ENCODE peak calls at places on chromosomes 12 and 14, in seven cellular contexts. One of them, this sample, is unnamed. For H3K27me3, the result is how much of the 10 kb centered on the place peaks cover.

GRCh38 chr12:112964067-112964670 is 14.2 kb upstream of the OAS2 start:
- DNase-seq in HepG2: no peak
- DNase-seq in dorsolateral prefrontal cortex: no peak
- DNase-seq in gastrocnemius medialis: no peak
- DNase-seq in IMR-90: no peak
- DNase-seq in tibial artery: no peak
- DNase-seq in neural progenitor cell: no peak
- DNase-seq in this sample: no peak

GRCh38 chr14:94560782-94561655 is at the start of gene SERPINA4:
- DNase-seq in dorsolateral prefrontal cortex: no peak
- DNase-seq in gastrocnemius medialis: no peak
- DNase-seq in neural progenitor cell: no peak
- DNase-seq in IMR-90: no peak
- DNase-seq in tibial artery: peak
- DNase-seq in HepG2: peak
- DNase-seq in this sample: no peak

GRCh38 chr14:69842671-69843407 is 36.4 kb upstream of the SMOC1 start:
- DNase-seq in neural progenitor cell: peak
- DNase-seq in tibial artery: no peak
- DNase-seq in IMR-90: no peak
- DNase-seq in gastrocnemius medialis: no peak
- DNase-seq in dorsolateral prefrontal cortex: no peak
- DNase-seq in HepG2: no peak
- DNase-seq in this sample: no peak

GRCh38 chr12:104080764-104081163 is 16.4 kb downstream of the HCFC2 start:
- DNase-seq in HepG2: no peak
- DNase-seq in IMR-90: no peak
- DNase-seq in neural progenitor cell: no peak
- DNase-seq in gastrocnemius medialis: no peak
- DNase-seq in dorsolateral prefrontal cortex: no peak
- DNase-seq in tibial artery: no peak
- DNase-seq in this sample: no peak

GRCh38 chr14:24249230-24250021 is 7.0 kb upstream of the TINF2 start:
- DNase-seq in gastrocnemius medialis: no peak
- DNase-seq in neural progenitor cell: no peak
- DNase-seq in tibial artery: peak
- DNase-seq in dorsolateral prefrontal cortex: no peak
- DNase-seq in IMR-90: no peak
- DNase-seq in HepG2: no peak
- DNase-seq in this sample: no peak

GRCh38 chr14:94423465-94424056 is 29.0 kb downstream of the SERPINA11 start:
- DNase-seq in dorsolateral prefrontal cortex: peak
- DNase-seq in gastrocnemius medialis: peak
- DNase-seq in IMR-90: peak
- DNase-seq in HepG2: peak
- DNase-seq in tibial artery: peak
- DNase-seq in neural progenitor cell: peak
- DNase-seq in this sample: no peak

GRCh38 chr12:12353276-12353675 is 3.2 kb upstream of the MANSC1 start:
- DNase-seq in dorsolateral prefrontal cortex: no peak
- DNase-seq in HepG2: no peak
- DNase-seq in gastrocnemius medialis: no peak
- DNase-seq in tibial artery: no peak
- DNase-seq in neural progenitor cell: no peak
- DNase-seq in IMR-90: no peak
- DNase-seq in this sample: no peak

GRCh38 chr14:93116676-93117200 is 1.0 kb upstream of the ITPK1 start:
- DNase-seq in neural progenitor cell: no peak
- DNase-seq in gastrocnemius medialis: no peak
- DNase-seq in dorsolateral prefrontal cortex: no peak
- DNase-seq in IMR-90: no peak
- DNase-seq in HepG2: no peak
- DNase-seq in tibial artery: no peak
- DNase-seq in this sample: no peak

GRCh38 chr12:7069386-7069785 is 8.9 kb downstream of the C1S start:
- DNase-seq in dorsolateral prefrontal cortex: no peak
- DNase-seq in IMR-90: no peak
- DNase-seq in neural progenitor cell: no peak
- DNase-seq in HepG2: no peak
- DNase-seq in gastrocnemius medialis: no peak
- DNase-seq in tibial artery: no peak
- DNase-seq in this sample: no peak

GRCh38 chr12:50625029-50625875 is 120.5 kb downstream of the DIP2B start:
- DNase-seq in neural progenitor cell: no peak
- DNase-seq in dorsolateral prefrontal cortex: no peak
- DNase-seq in gastrocnemius medialis: no peak
- DNase-seq in HepG2: no peak
- DNase-seq in IMR-90: no peak
- DNase-seq in tibial artery: no peak
- DNase-seq in this sample: no peak

GRCh38 chr14:77709412-77709811 is 1.5 kb downstream of the SLIRP start:
- DNase-seq in dorsolateral prefrontal cortex: no peak
- DNase-seq in tibial artery: no peak
- DNase-seq in neural progenitor cell: no peak
- DNase-seq in IMR-90: no peak
- DNase-seq in gastrocnemius medialis: no peak
- DNase-seq in HepG2: peak
- DNase-seq in this sample: no peak
- H3K4me3 ChIP-seq in dorsolateral prefrontal cortex: peak
- H3K4me3 ChIP-seq in tibial artery: no peak
- H3K4me3 ChIP-seq in neural progenitor cell: peak
- H3K4me3 ChIP-seq in IMR-90: no peak
- H3K4me3 ChIP-seq in gastrocnemius medialis: no peak
- H3K4me3 ChIP-seq in HepG2: peak
- H3K4me3 ChIP-seq in this sample: no peak

GRCh38 chr14:33342299-33342974 is 403.8 kb downstream of the NPAS3 start:
- DNase-seq in neural progenitor cell: no peak
- DNase-seq in HepG2: no peak
- DNase-seq in gastrocnemius medialis: no peak
- DNase-seq in tibial artery: no peak
- DNase-seq in dorsolateral prefrontal cortex: no peak
- DNase-seq in IMR-90: no peak
- DNase-seq in this sample: no peak
- TF ChIP-seq CTCF in neural progenitor cell: no peak
- TF ChIP-seq CTCF in HepG2: no peak
- TF ChIP-seq CTCF in gastrocnemius medialis: no peak
- TF ChIP-seq CTCF in tibial artery: no peak
- TF ChIP-seq CTCF in dorsolateral prefrontal cortex: no peak
- TF ChIP-seq CTCF in IMR-90: no peak
- TF ChIP-seq CTCF in this sample: no peak

GRCh38 chr12:53987748-53988147 is 2.8 kb downstream of the HOXC10 start:
- DNase-seq in IMR-90: no peak
- DNase-seq in dorsolateral prefrontal cortex: no peak
- DNase-seq in tibial artery: no peak
- DNase-seq in HepG2: no peak
- DNase-seq in gastrocnemius medialis: no peak
- DNase-seq in neural progenitor cell: no peak
- DNase-seq in this sample: no peak

GRCh38 chr12:53988519-53989226 is 3.7 kb downstream of the HOXC10 start:
- DNase-seq in tibial artery: no peak
- DNase-seq in HepG2: no peak
- DNase-seq in gastrocnemius medialis: no peak
- DNase-seq in dorsolateral prefrontal cortex: no peak
- DNase-seq in IMR-90: no peak
- DNase-seq in neural progenitor cell: no peak
- DNase-seq in this sample: no peak

GRCh38 chr12:53990311-53991076 is 5.5 kb downstream of the HOXC10 start:
- DNase-seq in gastrocnemius medialis: no peak
- DNase-seq in IMR-90: no peak
- DNase-seq in HepG2: no peak
- DNase-seq in tibial artery: no peak
- DNase-seq in dorsolateral prefrontal cortex: no peak
- DNase-seq in neural progenitor cell: no peak
- DNase-seq in this sample: no peak

GRCh38 chr12:53991077-53991460 is 6.1 kb downstream of the HOXC10 start:
- DNase-seq in tibial artery: peak
- DNase-seq in HepG2: no peak
- DNase-seq in IMR-90: no peak
- DNase-seq in gastrocnemius medialis: peak
- DNase-seq in dorsolateral prefrontal cortex: no peak
- DNase-seq in neural progenitor cell: no peak
- DNase-seq in this sample: no peak

GRCh38 chr12:53989227-53990113 is 4.5 kb downstream of the HOXC10 start:
- DNase-seq in tibial artery: no peak
- DNase-seq in IMR-90: peak
- DNase-seq in gastrocnemius medialis: no peak
- DNase-seq in dorsolateral prefrontal cortex: no peak
- DNase-seq in neural progenitor cell: peak
- DNase-seq in HepG2: peak
- DNase-seq in this sample: no peak
- H3K27me3 ChIP-seq in tibial artery: under half
- H3K27me3 ChIP-seq in IMR-90: half or more
- H3K27me3 ChIP-seq in gastrocnemius medialis: under half
- H3K27me3 ChIP-seq in dorsolateral prefrontal cortex: half or more
- H3K27me3 ChIP-seq in neural progenitor cell: half or more
- H3K27me3 ChIP-seq in HepG2: under half
- H3K27me3 ChIP-seq in this sample: under half

DNA sequence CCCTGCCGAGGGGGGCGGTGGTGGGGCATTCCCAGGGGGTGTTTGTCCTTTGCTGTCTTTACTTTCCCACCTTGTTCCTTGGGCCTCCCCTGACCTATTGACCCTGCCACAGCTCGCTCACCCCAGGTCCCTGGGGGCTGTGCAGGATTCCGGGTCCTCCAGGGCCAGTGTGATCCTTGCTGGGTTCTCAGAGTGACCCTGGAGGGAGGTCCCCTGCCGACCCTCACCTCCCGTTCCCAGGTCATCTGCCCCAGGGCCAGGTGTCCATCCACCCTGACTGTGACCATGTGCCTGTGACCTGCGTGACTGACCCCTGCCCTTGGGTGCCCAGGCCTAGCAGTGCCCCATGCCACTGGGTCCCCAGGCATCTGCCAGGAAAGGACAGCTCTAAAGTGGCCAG is 23.8 kb downstream of the PACS2 start:
- DNase-seq in dorsolateral prefrontal cortex: no peak
- DNase-seq in gastrocnemius medialis: no peak
- DNase-seq in neural progenitor cell: no peak
- DNase-seq in IMR-90: no peak
- DNase-seq in tibial artery: no peak
- DNase-seq in HepG2: no peak
- DNase-seq in this sample: no peak
- H3K4me3 ChIP-seq in dorsolateral prefrontal cortex: no peak
- H3K4me3 ChIP-seq in gastrocnemius medialis: no peak
- H3K4me3 ChIP-seq in neural progenitor cell: no peak
- H3K4me3 ChIP-seq in IMR-90: no peak
- H3K4me3 ChIP-seq in tibial artery: no peak
- H3K4me3 ChIP-seq in HepG2: no peak
- H3K4me3 ChIP-seq in this sample: no peak

GRCh38 chr12:13941258-13942249 is 39.8 kb downstream of the GRIN2B start:
- DNase-seq in tibial artery: no peak
- DNase-seq in IMR-90: peak
- DNase-seq in HepG2: peak
- DNase-seq in gastrocnemius medialis: no peak
- DNase-seq in dorsolateral prefrontal cortex: no peak
- DNase-seq in neural progenitor cell: peak
- DNase-seq in this sample: no peak
- TF ChIP-seq CTCF in tibial artery: no peak
- TF ChIP-seq CTCF in IMR-90: no peak
- TF ChIP-seq CTCF in HepG2: peak
- TF ChIP-seq CTCF in gastrocnemius medialis: no peak
- TF ChIP-seq CTCF in dorsolateral prefrontal cortex: peak
- TF ChIP-seq CTCF in neural progenitor cell: peak
- TF ChIP-seq CTCF in this sample: no peak

GRCh38 chr12:49547090-49547690 is 8.4 kb downstream of the KCNH3 start:
- DNase-seq in neural progenitor cell: no peak
- DNase-seq in tibial artery: no peak
- DNase-seq in gastrocnemius medialis: no peak
- DNase-seq in IMR-90: no peak
- DNase-seq in dorsolateral prefrontal cortex: no peak
- DNase-seq in HepG2: no peak
- DNase-seq in this sample: no peak
- H3K27me3 ChIP-seq in neural progenitor cell: half or more
- H3K27me3 ChIP-seq in tibial artery: half or more
- H3K27me3 ChIP-seq in gastrocnemius medialis: under half
- H3K27me3 ChIP-seq in IMR-90: half or more
- H3K27me3 ChIP-seq in dorsolateral prefrontal cortex: under half
- H3K27me3 ChIP-seq in HepG2: under half
- H3K27me3 ChIP-seq in this sample: under half

DNA sequence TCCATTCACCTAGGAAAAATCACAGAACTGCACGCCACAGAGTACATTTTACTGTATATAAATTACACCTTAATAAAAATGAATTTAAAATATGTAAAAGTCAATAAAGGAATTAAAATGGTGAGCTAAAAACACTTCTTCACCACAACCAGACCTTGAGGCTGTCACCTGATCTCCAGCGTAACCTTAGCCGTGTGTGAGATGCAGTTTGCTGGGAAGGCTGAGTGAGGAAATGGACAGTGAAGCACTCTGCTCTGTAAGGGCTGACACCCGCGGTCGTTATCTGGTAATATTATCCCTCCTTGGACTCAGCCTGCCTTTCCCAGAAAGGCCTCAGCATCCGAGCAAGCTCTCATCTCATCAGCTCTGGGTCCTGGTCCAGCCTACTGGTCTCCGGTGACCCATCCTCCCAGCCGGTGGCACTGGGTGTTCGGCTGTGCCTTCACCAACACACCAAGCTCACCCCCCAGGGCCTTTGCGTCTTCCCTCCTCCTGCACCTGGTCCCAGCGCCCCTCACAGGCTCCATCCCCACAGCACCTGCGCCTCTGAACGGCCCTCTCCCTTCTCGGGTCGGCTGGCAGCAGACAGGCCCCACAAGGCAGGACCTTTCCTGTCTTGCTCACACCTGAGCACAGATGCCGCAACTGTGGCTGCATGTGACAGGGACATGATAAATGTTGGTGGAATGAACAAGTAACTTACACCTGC is 12.9 kb downstream of the P2RX2 start:
- DNase-seq in gastrocnemius medialis: no peak
- DNase-seq in HepG2: no peak
- DNase-seq in tibial artery: no peak
- DNase-seq in IMR-90: no peak
- DNase-seq in dorsolateral prefrontal cortex: no peak
- DNase-seq in neural progenitor cell: no peak
- DNase-seq in this sample: no peak
- H3K4me3 ChIP-seq in gastrocnemius medialis: no peak
- H3K4me3 ChIP-seq in HepG2: no peak
- H3K4me3 ChIP-seq in tibial artery: no peak
- H3K4me3 ChIP-seq in IMR-90: no peak
- H3K4me3 ChIP-seq in dorsolateral prefrontal cortex: no peak
- H3K4me3 ChIP-seq in neural progenitor cell: no peak
- H3K4me3 ChIP-seq in this sample: no peak